ENCODE peak calls at places on chromosome 11, in nine cellular contexts. A is effector memory CD4-positive, alpha-beta T cell; U is activated naive CD4-positive, alpha-beta T cell treated with anti-CD3 and anti-CD28 coated beads for 36 hours; G is C1 segment of cervical spinal cord; S is stimulated activated CD4-positive, alpha-beta T cell treated with anti-CD3 and anti-CD28 coated beads, Interleukin-12 subunit alpha, Interleukin-12 subunit beta, amount 100 ng/mL, for 48 hours; V is RWPE1; I is AG09319; B is kidney glomerular epithelial cell; M is GM10248. W is an unnamed sample.

GRCh38 chr11:95307310-95307709 is 76.3 kb upstream of the SESN3 start:
- DNase-seq in G (no peak), S (no peak), M (no peak), I (no peak), U (no peak), A (no peak), B (no peak), V (no peak), W (no peak)

GRCh38 chr11:134576721-134577171 is 164.7 kb upstream of the B3GAT1 start:
- DNase-seq in U (no peak), S (no peak), A (no peak), G (no peak), I (no peak), V (no peak), B (no peak), M (no peak), W (no peak)

GRCh38 chr11:46710821-46711269 is 8.2 kb upstream of the F2 start:
- DNase-seq in U (no peak), S (no peak), V (no peak), G (no peak), A (no peak), M (no peak), B (peak), I (peak), W (no peak)

GRCh38 chr11:123762422-123762821 is 8.1 kb upstream of the OR6X1 start:
- DNase-seq in U (no peak), A (no peak), I (no peak), S (no peak), V (no peak), B (no peak), G (no peak), M (no peak), W (no peak)

GRCh38 chr11:2522636-2523255 is 77.9 kb downstream of the KCNQ1 start:
- DNase-seq in I (no peak), S (no peak), V (no peak), G (no peak), A (no peak), M (no peak), B (no peak), U (peak), W (no peak)

GRCh38 chr11:75031771-75032549 is 43.2 kb downstream of the NEU3 start:
- DNase-seq in I (peak), A (peak), G (peak), M (peak), S (peak), U (peak), V (peak), B (peak), W (no peak)

GRCh38 chr11:76838422-76839068 is 22.2 kb upstream of the ACER3 start:
- DNase-seq in I (no peak), V (no peak), M (no peak), A (no peak), B (no peak), G (no peak), U (no peak), S (no peak), W (no peak)

GRCh38 chr11:61963282-61964057 is 4.0 kb downstream of the FTH1 start:
- DNase-seq in A (no peak), G (peak), V (no peak), I (peak), S (no peak), B (no peak), M (no peak), U (no peak), W (peak)

GRCh38 chr11:122696662-122697061 is 41.1 kb downstream of the UBASH3B start:
- DNase-seq in I (no peak), M (peak), G (no peak), U (peak), B (no peak), S (peak), A (peak), V (no peak), W (no peak)

GRCh38 chr11:75570559-75571139 is 8.6 kb downstream of the SERPINH1 start:
- DNase-seq in U (no peak), G (no peak), S (no peak), V (no peak), B (no peak), M (no peak), A (no peak), I (no peak), W (no peak)

GRCh38 chr11:78975081-78975480 is 400.4 kb upstream of the NARS2 start:
- DNase-seq in A (no peak), U (no peak), G (no peak), M (no peak), S (no peak), I (no peak), V (no peak), B (no peak), W (no peak)

GRCh38 chr11:79413258-79413657 is 27.6 kb downstream of the TENM4 start:
- DNase-seq in A (no peak), S (no peak), V (peak), U (no peak), G (peak), I (peak), B (peak), M (no peak), W (no peak)

GRCh38 chr11:15651033-15651432 is 536.3 kb downstream of the INSC start:
- DNase-seq in G (no peak), U (no peak), S (no peak), A (no peak), B (no peak), M (no peak), I (no peak), V (no peak), W (no peak)

GRCh38 chr11:74288161-74288560 is 23.3 kb downstream of the P4HA3 start:
- DNase-seq in I (peak), S (no peak), G (no peak), M (no peak), B (peak), A (no peak), V (peak), U (peak), W (no peak)

GRCh38 chr11:33413296-33413695 is 156.1 kb downstream of the HIPK3 start:
- DNase-seq in U (no peak), V (no peak), A (no peak), B (no peak), S (no peak), G (no peak), I (no peak), M (no peak), W (no peak)

GRCh38 chr11:8323161-8323935 is 59.7 kb upstream of the LMO1 start:
- DNase-seq in S (no peak), U (no peak), M (no peak), V (no peak), A (no peak), I (no peak), B (no peak), G (no peak), W (no peak)

GRCh38 chr11:69249641-69250502 is 44.1 kb upstream of the MYEOV start:
- DNase-seq in A (no peak), U (no peak), V (no peak), S (no peak), G (no peak), I (no peak), M (no peak), B (no peak), W (no peak)

GRCh38 chr11:63132985-63133775 is 10.8 kb downstream of the SLC22A24 start:
- DNase-seq in U (no peak), G (no peak), I (no peak), S (no peak), V (no peak), M (no peak), A (no peak), B (no peak), W (no peak)

GRCh38 chr11:114609429-114609828 is 13.8 kb upstream of the NXPE4 start:
- DNase-seq in S (no peak), A (no peak), V (no peak), M (no peak), I (no peak), U (no peak), B (no peak), G (no peak), W (no peak)

GRCh38 chr11:120894207-120894989 is 129.5 kb upstream of the TBCEL start:
- DNase-seq in S (no peak), M (no peak), G (no peak), A (no peak), B (no peak), U (no peak), I (no peak), V (peak), W (no peak)

GRCh38 chr11:64916040-64916847 is 765 bp downstream of the ATG2A start:
- DNase-seq in M (peak), A (peak), I (no peak), U (peak), B (no peak), S (peak), V (peak), G (no peak), W (no peak)

GRCh38 chr11:4560462-4560861 is 15.5 kb downstream of the OR52M1 start:
- DNase-seq in M (no peak), S (no peak), B (no peak), I (no peak), U (no peak), A (no peak), V (no peak), G (no peak), W (no peak)

GRCh38 chr11:115721309-115722007 is 217.2 kb upstream of the CADM1 start:
- DNase-seq in I (no peak), A (no peak), S (no peak), V (no peak), U (no peak), M (no peak), G (no peak), B (no peak), W (no peak)

GRCh38 chr11:128279861-128280260 is 307.5 kb downstream of the ETS1 start:
- DNase-seq in I (no peak), G (no peak), V (peak), U (no peak), A (no peak), B (no peak), S (no peak), M (no peak), W (no peak)

GRCh38 chr11:70727899-70728620 is 329.7 kb downstream of the CTTN start:
- DNase-seq in A (no peak), I (no peak), G (no peak), U (no peak), M (no peak), B (no peak), V (no peak), S (no peak), W (no peak)

GRCh38 chr11:20158597-20159257 is 1.5 kb downstream of the DBX1 start:
- DNase-seq in M (peak), I (no peak), S (no peak), G (peak), B (peak), U (peak), V (peak), A (no peak), W (no peak)

GRCh38 chr11:78417888-78418583 is 416 bp upstream of the GAB2 start:
- DNase-seq in M (peak), I (no peak), U (peak), S (peak), G (peak), A (peak), V (peak), B (peak), W (no peak)

GRCh38 chr11:119537641-119538253 is 114.8 kb upstream of the THY1 start:
- DNase-seq in M (no peak), V (no peak), U (no peak), B (no peak), I (no peak), A (no peak), G (no peak), S (no peak), W (no peak)

GRCh38 chr11:118895093-118896039 is 11.7 kb downstream of the CXCR5 start:
- DNase-seq in G (no peak), I (no peak), V (no peak), S (no peak), U (peak), M (peak), B (no peak), A (peak), W (peak)

GRCh38 chr11:93249437-93250210 is 51.8 kb upstream of the SLC36A4 start:
- DNase-seq in U (no peak), M (no peak), B (peak), A (no peak), V (no peak), I (no peak), G (no peak), S (no peak), W (no peak)

W was measured in GM12878.